ENCODE peak calls at places on chromosome 9, in ten cellular contexts. H, C, U, G, K, E, J, P, F and L are unnamed samples.

GRCh38 chr9:120256146-120256545 is 323.8 kb downstream of the CDK5RAP2 start:
- DNase-seq in K (no peak), C (no peak), E (no peak), F (no peak), U (no peak), P (no peak), J (no peak), H (no peak), G (no peak), L (no peak)

GRCh38 chr9:110452227-110452801 is 114.7 kb upstream of the TXNDC8 start:
- DNase-seq in P (no peak), C (peak), E (no peak), G (peak), K (no peak), U (no peak), F (no peak), J (no peak), H (peak), L (no peak)

GRCh38 chr9:90641868-90642558 is 611 bp downstream of the DIRAS2 start:
- DNase-seq in P (no peak), E (no peak), H (no peak), K (no peak), U (no peak), G (no peak), F (no peak), J (no peak), C (peak), L (no peak)

GRCh38 chr9:109311731-109312130 is 9.1 kb downstream of the EPB41L4B start:
- DNase-seq in K (no peak), E (no peak), P (no peak), H (no peak), J (peak), U (no peak), G (no peak), F (no peak), C (no peak), L (no peak)

GRCh38 chr9:29625292-29625731 is 2052.0 kb upstream of the C9orf72 start:
- DNase-seq in J (no peak), H (peak), P (no peak), U (no peak), C (peak), K (no peak), G (no peak), F (peak), E (no peak), L (no peak)

GRCh38 chr9:22100626-22101025 is 91.5 kb upstream of the CDKN2B start:
- DNase-seq in G (no peak), C (no peak), F (no peak), E (no peak), U (no peak), K (no peak), H (no peak), P (no peak), J (no peak), L (no peak)

GRCh38 chr9:121652037-121652837 is 803 bp downstream of the DAB2IP start:
- DNase-seq in H (no peak), E (no peak), U (no peak), K (no peak), F (no peak), J (no peak), G (no peak), C (no peak), P (peak), L (no peak)

GRCh38 chr9:116042321-116042720 is 111.3 kb upstream of the PAPPA start:
- DNase-seq in E (no peak), F (no peak), J (no peak), K (no peak), P (no peak), U (no peak), C (no peak), G (no peak), H (peak), L (no peak)

GRCh38 chr9:26504057-26504456 is 388.5 kb downstream of the CAAP1 start:
- DNase-seq in P (no peak), H (no peak), E (no peak), G (no peak), K (no peak), C (no peak), F (no peak), J (no peak), U (no peak), L (no peak)

GRCh38 chr9:73269430-73270101 is 117.9 kb downstream of the ANXA1 start:
- DNase-seq in C (peak), H (peak), P (no peak), F (peak), G (peak), J (no peak), U (no peak), E (no peak), K (no peak), L (no peak)

GRCh38 chr9:38662763-38663593 is 42.6 kb upstream of the ANKRD18A start:
- DNase-seq in C (no peak), K (no peak), U (no peak), P (no peak), E (no peak), F (no peak), H (peak), J (no peak), G (no peak), L (no peak)

GRCh38 chr9:113664176-113664875 is 200.8 kb downstream of the RGS3 start:
- DNase-seq in F (no peak), C (no peak), U (no peak), P (no peak), K (no peak), E (no peak), H (no peak), G (no peak), J (no peak), L (no peak)

GRCh38 chr9:16704489-16705111 is 165.9 kb downstream of the BNC2 start:
- DNase-seq in U (no peak), C (peak), H (no peak), F (no peak), E (no peak), K (no peak), G (peak), J (no peak), P (peak), L (no peak)

GRCh38 chr9:16268037-16269010 is 602.1 kb downstream of the BNC2 start:
- DNase-seq in K (no peak), E (no peak), G (no peak), J (no peak), P (no peak), H (peak), U (no peak), C (peak), F (peak), L (no peak)

GRCh38 chr9:105281926-105282325 is 37.5 kb downstream of the SLC44A1 start:
- DNase-seq in U (no peak), F (peak), C (no peak), J (no peak), K (no peak), E (no peak), P (no peak), G (no peak), H (no peak), L (no peak)

GRCh38 chr9:133333011-133333410 is 3.0 kb downstream of the SURF6 start:
- DNase-seq in K (no peak), P (no peak), F (no peak), E (no peak), U (no peak), G (no peak), J (no peak), H (no peak), C (no peak), L (no peak)

GRCh38 chr9:4084440-4084818 is 215.4 kb downstream of the GLIS3 start:
- DNase-seq in J (no peak), K (no peak), H (peak), F (no peak), G (no peak), E (no peak), C (no peak), U (no peak), P (no peak), L (no peak)

GRCh38 chr9:132411091-132411508 is 1.1 kb downstream of the CFAP77 start:
- DNase-seq in E (peak), U (peak), G (peak), C (peak), H (peak), F (peak), J (peak), K (peak), P (peak), L (peak)

GRCh38 chr9:100308965-100309564 is 43.7 kb downstream of the TEX10 start:
- DNase-seq in K (no peak), G (no peak), P (no peak), F (peak), U (no peak), C (peak), E (no peak), J (no peak), H (no peak), L (no peak)

GRCh38 chr9:132141364-132141947 is 20.4 kb upstream of the NTNG2 start:
- DNase-seq in G (no peak), E (no peak), F (peak), C (no peak), J (no peak), P (no peak), H (peak), K (no peak), U (no peak), L (no peak)

GRCh38 chr9:115649991-115650472 is 503.6 kb upstream of the PAPPA start:
- DNase-seq in H (peak), G (peak), F (peak), K (no peak), U (no peak), P (no peak), E (no peak), J (no peak), C (peak), L (no peak)

GRCh38 chr9:88814521-88815101 is 176.7 kb upstream of the S1PR3 start:
- DNase-seq in E (no peak), G (peak), F (peak), K (no peak), J (no peak), H (peak), U (no peak), P (no peak), C (no peak), L (no peak)

GRCh38 chr9:130728721-130729120 is 35.1 kb downstream of the EXOSC2 start:
- DNase-seq in C (peak), K (no peak), U (no peak), H (peak), F (peak), E (no peak), J (no peak), P (no peak), G (peak), L (no peak)

GRCh38 chr9:20703146-20703545 is 19.1 kb downstream of the FOCAD start:
- DNase-seq in U (no peak), K (no peak), H (no peak), J (no peak), E (no peak), P (no peak), G (no peak), C (no peak), F (no peak), L (no peak)

GRCh38 chr9:115213777-115214428 is 95.9 kb upstream of the TNC start:
- DNase-seq in P (no peak), U (no peak), J (no peak), C (peak), F (peak), E (no peak), K (no peak), G (peak), H (peak), L (no peak)